ENCODE peak calls at places on chromosomes 5 and 9, in nine cellular contexts. One of them, this sample, is unnamed.

GRCh38 chr5:17910318-17910717 is 276.1 kb downstream of the TAF11L14 start:
- DNase-seq in DND-41: no peak
- DNase-seq in GM20000: no peak
- DNase-seq in OCI-LY7: no peak
- DNase-seq in AG09309: no peak
- DNase-seq in mammary epithelial cell: peak
- DNase-seq in IMR-90: peak
- DNase-seq in upper lobe of right lung: no peak
- DNase-seq in HCT116: no peak
- DNase-seq in this sample: no peak

GRCh38 chr9:99351647-99352046 is 129.6 kb downstream of the SEC61B start:
- DNase-seq in DND-41: no peak
- DNase-seq in GM20000: no peak
- DNase-seq in OCI-LY7: peak
- DNase-seq in AG09309: no peak
- DNase-seq in mammary epithelial cell: no peak
- DNase-seq in IMR-90: no peak
- DNase-seq in upper lobe of right lung: no peak
- DNase-seq in HCT116: no peak
- DNase-seq in this sample: no peak

GRCh38 chr9:86202338-86202882 is 57.0 kb downstream of the C9orf153 start:
- DNase-seq in DND-41: peak
- DNase-seq in GM20000: peak
- DNase-seq in OCI-LY7: peak
- DNase-seq in AG09309: peak
- DNase-seq in mammary epithelial cell: peak
- DNase-seq in IMR-90: peak
- DNase-seq in upper lobe of right lung: no peak
- DNase-seq in HCT116: peak
- DNase-seq in this sample: no peak

GRCh38 chr9:86604741-86605140 is 250.5 kb upstream of the TUT7 start:
- DNase-seq in DND-41: no peak
- DNase-seq in GM20000: no peak
- DNase-seq in OCI-LY7: no peak
- DNase-seq in AG09309: peak
- DNase-seq in mammary epithelial cell: no peak
- DNase-seq in IMR-90: peak
- DNase-seq in upper lobe of right lung: no peak
- DNase-seq in HCT116: no peak
- DNase-seq in this sample: no peak

GRCh38 chr9:96691326-96691725 is 36.2 kb upstream of the PRXL2C start:
- DNase-seq in DND-41: no peak
- DNase-seq in GM20000: no peak
- DNase-seq in OCI-LY7: no peak
- DNase-seq in AG09309: no peak
- DNase-seq in mammary epithelial cell: no peak
- DNase-seq in IMR-90: no peak
- DNase-seq in upper lobe of right lung: no peak
- DNase-seq in HCT116: no peak
- DNase-seq in this sample: no peak

GRCh38 chr5:66882592-66883227 is 286.5 kb downstream of the MAST4 start:
- DNase-seq in DND-41: no peak
- DNase-seq in GM20000: no peak
- DNase-seq in OCI-LY7: no peak
- DNase-seq in AG09309: no peak
- DNase-seq in mammary epithelial cell: peak
- DNase-seq in IMR-90: peak
- DNase-seq in upper lobe of right lung: no peak
- DNase-seq in HCT116: no peak
- DNase-seq in this sample: no peak

GRCh38 chr5:134738963-134739661 is 764 bp downstream of the CAMLG start:
- DNase-seq in DND-41: peak
- DNase-seq in GM20000: peak
- DNase-seq in OCI-LY7: peak
- DNase-seq in AG09309: no peak
- DNase-seq in mammary epithelial cell: peak
- DNase-seq in IMR-90: peak
- DNase-seq in upper lobe of right lung: peak
- DNase-seq in HCT116: peak
- DNase-seq in this sample: no peak

GRCh38 chr9:33350310-33350709 is 52.1 kb downstream of the AQP7 start:
- DNase-seq in DND-41: no peak
- DNase-seq in GM20000: no peak
- DNase-seq in OCI-LY7: no peak
- DNase-seq in AG09309: peak
- DNase-seq in mammary epithelial cell: peak
- DNase-seq in IMR-90: peak
- DNase-seq in upper lobe of right lung: no peak
- DNase-seq in HCT116: no peak
- DNase-seq in this sample: no peak

GRCh38 chr9:21160178-21160577 is 6.3 kb downstream of the IFNA21 start:
- DNase-seq in DND-41: peak
- DNase-seq in GM20000: peak
- DNase-seq in OCI-LY7: no peak
- DNase-seq in AG09309: no peak
- DNase-seq in mammary epithelial cell: peak
- DNase-seq in IMR-90: no peak
- DNase-seq in upper lobe of right lung: no peak
- DNase-seq in HCT116: no peak
- DNase-seq in this sample: no peak

GRCh38 chr5:73867344-73868335 is 241.6 kb downstream of the ARHGEF28 start:
- DNase-seq in DND-41: no peak
- DNase-seq in GM20000: no peak
- DNase-seq in OCI-LY7: no peak
- DNase-seq in AG09309: no peak
- DNase-seq in mammary epithelial cell: no peak
- DNase-seq in IMR-90: peak
- DNase-seq in upper lobe of right lung: no peak
- DNase-seq in HCT116: no peak
- DNase-seq in this sample: peak

GRCh38 chr5:52262844-52263243 is 524.9 kb upstream of the ITGA1 start:
- DNase-seq in DND-41: no peak
- DNase-seq in GM20000: no peak
- DNase-seq in OCI-LY7: no peak
- DNase-seq in AG09309: no peak
- DNase-seq in mammary epithelial cell: no peak
- DNase-seq in IMR-90: no peak
- DNase-seq in upper lobe of right lung: no peak
- DNase-seq in HCT116: no peak
- DNase-seq in this sample: no peak

GRCh38 chr9:87085521-87085920 is 138.2 kb upstream of the GAS1 start:
- DNase-seq in DND-41: no peak
- DNase-seq in GM20000: no peak
- DNase-seq in OCI-LY7: no peak
- DNase-seq in AG09309: no peak
- DNase-seq in mammary epithelial cell: no peak
- DNase-seq in IMR-90: no peak
- DNase-seq in upper lobe of right lung: no peak
- DNase-seq in HCT116: no peak
- DNase-seq in this sample: no peak

GRCh38 chr5:134892926-134893325 is 12.0 kb upstream of the PCBD2 start:
- DNase-seq in DND-41: no peak
- DNase-seq in GM20000: no peak
- DNase-seq in OCI-LY7: no peak
- DNase-seq in AG09309: no peak
- DNase-seq in mammary epithelial cell: no peak
- DNase-seq in IMR-90: no peak
- DNase-seq in upper lobe of right lung: no peak
- DNase-seq in HCT116: no peak
- DNase-seq in this sample: no peak

GRCh38 chr5:138024117-138024516 is 8.8 kb downstream of the FAM13B start:
- DNase-seq in DND-41: no peak
- DNase-seq in GM20000: no peak
- DNase-seq in OCI-LY7: no peak
- DNase-seq in AG09309: no peak
- DNase-seq in mammary epithelial cell: peak
- DNase-seq in IMR-90: peak
- DNase-seq in upper lobe of right lung: no peak
- DNase-seq in HCT116: no peak
- DNase-seq in this sample: no peak

GRCh38 chr5:115351356-115352195 is 55.1 kb upstream of the CCDC112 start:
- DNase-seq in DND-41: no peak
- DNase-seq in GM20000: no peak
- DNase-seq in OCI-LY7: no peak
- DNase-seq in AG09309: no peak
- DNase-seq in mammary epithelial cell: peak
- DNase-seq in IMR-90: peak
- DNase-seq in upper lobe of right lung: no peak
- DNase-seq in HCT116: no peak
- DNase-seq in this sample: no peak

GRCh38 chr9:7297521-7297920 is 502.1 kb downstream of the DMAC1 start:
- DNase-seq in DND-41: no peak
- DNase-seq in GM20000: no peak
- DNase-seq in OCI-LY7: no peak
- DNase-seq in AG09309: no peak
- DNase-seq in mammary epithelial cell: no peak
- DNase-seq in IMR-90: no peak
- DNase-seq in upper lobe of right lung: no peak
- DNase-seq in HCT116: no peak
- DNase-seq in this sample: no peak

GRCh38 chr9:7298123-7298522 is 501.5 kb downstream of the DMAC1 start:
- DNase-seq in DND-41: no peak
- DNase-seq in GM20000: peak
- DNase-seq in OCI-LY7: no peak
- DNase-seq in AG09309: no peak
- DNase-seq in mammary epithelial cell: no peak
- DNase-seq in IMR-90: no peak
- DNase-seq in upper lobe of right lung: no peak
- DNase-seq in HCT116: no peak
- DNase-seq in this sample: no peak

GRCh38 chr9:7289773-7290172 is 509.8 kb downstream of the DMAC1 start:
- DNase-seq in DND-41: no peak
- DNase-seq in GM20000: no peak
- DNase-seq in OCI-LY7: no peak
- DNase-seq in AG09309: no peak
- DNase-seq in mammary epithelial cell: no peak
- DNase-seq in IMR-90: no peak
- DNase-seq in upper lobe of right lung: no peak
- DNase-seq in HCT116: no peak
- DNase-seq in this sample: no peak

GRCh38 chr9:7293091-7293490 is 506.5 kb downstream of the DMAC1 start:
- DNase-seq in DND-41: no peak
- DNase-seq in GM20000: no peak
- DNase-seq in OCI-LY7: no peak
- DNase-seq in AG09309: no peak
- DNase-seq in mammary epithelial cell: no peak
- DNase-seq in IMR-90: no peak
- DNase-seq in upper lobe of right lung: no peak
- DNase-seq in HCT116: no peak
- DNase-seq in this sample: no peak
- TF ChIP-seq CTCF in DND-41: no peak
- TF ChIP-seq CTCF in GM20000: no peak
- TF ChIP-seq CTCF in OCI-LY7: no peak
- TF ChIP-seq CTCF in AG09309: no peak
- TF ChIP-seq CTCF in mammary epithelial cell: no peak
- TF ChIP-seq CTCF in IMR-90: no peak
- TF ChIP-seq CTCF in upper lobe of right lung: no peak
- TF ChIP-seq CTCF in HCT116: no peak
- TF ChIP-seq CTCF in this sample: no peak

GRCh38 chr5:56269216-56269927 is 36.2 kb upstream of the ANKRD55 start:
- DNase-seq in DND-41: no peak
- DNase-seq in GM20000: peak
- DNase-seq in OCI-LY7: peak
- DNase-seq in AG09309: no peak
- DNase-seq in mammary epithelial cell: peak
- DNase-seq in IMR-90: peak
- DNase-seq in upper lobe of right lung: no peak
- DNase-seq in HCT116: peak
- DNase-seq in this sample: no peak
- TF ChIP-seq CTCF in DND-41: peak
- TF ChIP-seq CTCF in GM20000: peak
- TF ChIP-seq CTCF in OCI-LY7: peak
- TF ChIP-seq CTCF in AG09309: peak
- TF ChIP-seq CTCF in mammary epithelial cell: peak
- TF ChIP-seq CTCF in IMR-90: peak
- TF ChIP-seq CTCF in upper lobe of right lung: peak
- TF ChIP-seq CTCF in HCT116: peak
- TF ChIP-seq CTCF in this sample: peak

DNA sequence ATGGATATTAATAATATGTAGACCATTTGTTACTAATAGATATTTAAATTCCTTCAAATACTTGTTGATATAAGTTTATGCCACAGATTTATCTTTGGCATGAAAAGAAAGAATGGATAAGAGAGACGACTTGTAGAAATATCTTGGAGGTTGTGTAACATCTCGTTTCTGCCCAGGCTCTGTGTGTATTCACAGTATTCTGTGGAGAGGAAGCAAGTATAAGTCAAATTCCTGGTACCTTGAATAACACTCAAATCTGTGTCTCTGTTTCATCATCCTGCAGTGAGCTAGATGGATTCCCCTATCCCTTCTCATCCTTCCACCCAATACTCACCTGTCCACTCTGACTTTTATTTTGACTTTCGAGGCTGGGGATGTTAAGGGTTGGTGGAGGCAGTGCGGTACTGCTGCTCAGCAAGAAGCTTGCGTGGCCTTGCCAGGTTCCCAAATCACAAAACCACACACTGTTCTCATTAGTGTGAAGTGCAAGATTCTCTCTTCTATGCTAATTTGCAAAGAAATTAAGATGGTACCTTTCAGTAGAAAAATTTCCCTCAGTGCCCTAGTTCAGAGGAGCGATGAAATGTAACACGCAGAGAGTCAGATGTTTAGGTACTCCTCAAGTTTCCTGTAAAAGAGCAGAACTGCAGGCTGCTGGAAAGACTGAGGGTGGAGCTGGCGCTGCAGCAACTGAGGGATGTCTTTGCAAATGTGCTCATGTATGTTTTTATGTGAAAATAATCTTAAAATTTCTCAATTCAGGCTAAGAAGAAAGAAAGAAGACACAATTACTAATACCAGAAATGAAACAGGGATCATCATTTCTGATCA is 42.6 kb upstream of the ANKRD18A start:
- DNase-seq in DND-41: no peak
- DNase-seq in GM20000: no peak
- DNase-seq in OCI-LY7: no peak
- DNase-seq in AG09309: no peak
- DNase-seq in mammary epithelial cell: no peak
- DNase-seq in IMR-90: no peak
- DNase-seq in upper lobe of right lung: no peak
- DNase-seq in HCT116: no peak
- DNase-seq in this sample: no peak
- TF ChIP-seq CTCF in DND-41: peak
- TF ChIP-seq CTCF in GM20000: no peak
- TF ChIP-seq CTCF in OCI-LY7: no peak
- TF ChIP-seq CTCF in AG09309: no peak
- TF ChIP-seq CTCF in mammary epithelial cell: peak
- TF ChIP-seq CTCF in IMR-90: peak
- TF ChIP-seq CTCF in upper lobe of right lung: no peak
- TF ChIP-seq CTCF in HCT116: peak
- TF ChIP-seq CTCF in this sample: no peak

DNA sequence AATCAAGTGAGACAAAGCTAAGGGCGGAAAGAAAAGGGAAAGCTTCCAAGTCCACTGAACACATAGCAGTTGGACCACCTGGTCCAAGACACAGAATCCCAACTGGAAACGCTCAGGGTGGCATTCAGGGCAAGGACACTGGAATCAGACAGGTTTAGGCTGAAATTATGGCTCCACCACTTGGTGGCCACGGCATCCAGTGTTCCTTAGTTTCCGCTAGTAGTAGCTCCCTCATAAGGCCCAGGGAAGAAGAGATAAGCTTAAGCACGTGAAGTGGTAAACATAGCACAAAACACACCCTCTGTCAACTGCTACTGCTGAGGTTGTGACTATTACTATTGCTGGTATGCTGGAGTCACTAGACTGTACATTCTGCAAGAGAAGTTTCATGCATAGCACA is 209.4 kb downstream of the GLIS3 start:
- DNase-seq in DND-41: no peak
- DNase-seq in GM20000: no peak
- DNase-seq in OCI-LY7: no peak
- DNase-seq in AG09309: no peak
- DNase-seq in mammary epithelial cell: no peak
- DNase-seq in IMR-90: no peak
- DNase-seq in upper lobe of right lung: no peak
- DNase-seq in HCT116: no peak
- DNase-seq in this sample: no peak
- TF ChIP-seq CTCF in DND-41: no peak
- TF ChIP-seq CTCF in GM20000: no peak
- TF ChIP-seq CTCF in OCI-LY7: no peak
- TF ChIP-seq CTCF in AG09309: no peak
- TF ChIP-seq CTCF in mammary epithelial cell: peak
- TF ChIP-seq CTCF in IMR-90: no peak
- TF ChIP-seq CTCF in upper lobe of right lung: no peak
- TF ChIP-seq CTCF in HCT116: peak
- TF ChIP-seq CTCF in this sample: no peak

This sample was measured in lower lobe of right lung.